ENCODE peak calls at places on chromosomes 3 and 15, in nine cellular contexts. Z is heart right ventricle; N is sigmoid colon; M is CD4-positive, alpha-beta T cell; T is endodermal cell; G is GM13976; R is epithelial cell of esophagus; X is OCI-LY7; L is nephron progenitor cell. K is an unnamed sample.

GRCh38 chr3:68876112-68876713 is 56.1 kb downstream of the TAFA4 start:
- DNase-seq in Z (peak), N (no peak), X (peak), T (no peak), M (peak), G (peak), R (peak), L (peak), K (peak)

GRCh38 chr3:165191476-165191875 is 4.7 kb downstream of the SLITRK3 start:
- DNase-seq in T (no peak), Z (no peak), L (no peak), R (no peak), N (no peak), G (no peak), M (no peak), X (no peak), K (no peak)

GRCh38 chr3:51975857-51976549 is 1.1 kb downstream of the ABHD14A start:
- DNase-seq in L (peak), T (peak), N (peak), X (peak), G (peak), M (no peak), Z (peak), R (no peak), K (no peak)

GRCh38 chr3:104988491-104988890 is 378.2 kb upstream of the ALCAM start:
- DNase-seq in R (peak), G (no peak), M (no peak), N (no peak), T (no peak), Z (no peak), X (no peak), L (no peak), K (no peak)

GRCh38 chr15:45863881-45864580 is 229.2 kb downstream of the SQOR start:
- DNase-seq in L (no peak), X (no peak), Z (no peak), N (no peak), G (no peak), R (peak), T (no peak), M (no peak), K (no peak)

GRCh38 chr15:28106294-28107110 is 7.4 kb upstream of the OCA2 start:
- DNase-seq in X (no peak), R (no peak), L (peak), N (peak), M (peak), G (no peak), T (peak), Z (no peak), K (peak)

GRCh38 chr15:31091531-31091930 is 10.0 kb downstream of the TRPM1 start:
- DNase-seq in T (no peak), M (no peak), X (no peak), R (no peak), N (no peak), L (no peak), G (no peak), Z (no peak), K (no peak)

GRCh38 chr3:29181149-29181780 is 99.6 kb upstream of the RBMS3 start:
- DNase-seq in L (no peak), G (no peak), T (no peak), M (no peak), X (no peak), R (no peak), N (no peak), Z (no peak), K (peak)

GRCh38 chr3:123799544-123800351 is 84.4 kb downstream of the MYLK start:
- DNase-seq in L (peak), M (no peak), T (no peak), R (peak), N (no peak), G (no peak), Z (no peak), X (no peak), K (no peak)

GRCh38 chr3:96959902-96960596 is 145.7 kb downstream of the EPHA6 start:
- DNase-seq in Z (no peak), G (no peak), X (no peak), M (no peak), L (no peak), T (no peak), N (no peak), R (peak), K (no peak)

GRCh38 chr3:69776926-69777581 is 37.8 kb downstream of the MITF start:
- DNase-seq in M (no peak), Z (no peak), T (no peak), X (no peak), G (no peak), L (no peak), R (no peak), N (no peak), K (no peak)

GRCh38 chr15:61575597-61575996 is 346.5 kb upstream of the RORA start:
- DNase-seq in L (no peak), Z (no peak), G (no peak), N (no peak), M (no peak), X (no peak), R (no peak), T (no peak), K (no peak)

GRCh38 chr3:178823140-178823539 is 248.5 kb downstream of the ZMAT3 start:
- DNase-seq in T (no peak), G (no peak), X (no peak), R (no peak), Z (peak), N (no peak), M (no peak), L (no peak), K (no peak)

GRCh38 chr3:136146981-136147729 is 49.0 kb downstream of the MSL2 start:
- DNase-seq in X (no peak), M (no peak), T (no peak), Z (no peak), G (no peak), L (no peak), R (no peak), N (no peak), K (no peak)

GRCh38 chr3:105904683-105905320 is 36.0 kb upstream of the CBLB start:
- DNase-seq in T (no peak), X (no peak), L (no peak), Z (no peak), N (no peak), R (no peak), M (no peak), G (no peak), K (no peak)

GRCh38 chr15:84598250-84598649 is 2.6 kb upstream of the ZSCAN2 start:
- DNase-seq in T (peak), Z (no peak), G (peak), N (no peak), X (peak), L (no peak), M (peak), R (peak), K (peak)

GRCh38 chr3:107727102-107727501 is 204.3 kb downstream of the BBX start:
- DNase-seq in G (no peak), M (no peak), X (no peak), Z (no peak), R (no peak), L (no peak), T (no peak), N (no peak), K (no peak)

GRCh38 chr3:99690761-99691369 is 52.5 kb downstream of the COL8A1 start:
- DNase-seq in L (no peak), Z (no peak), R (no peak), X (no peak), M (no peak), G (no peak), N (no peak), T (no peak), K (no peak)

GRCh38 chr3:112116777-112117186 is 16.3 kb downstream of the GCSAM start:
- DNase-seq in X (peak), R (no peak), N (no peak), M (no peak), Z (peak), G (no peak), L (no peak), T (no peak), K (no peak)

GRCh38 chr15:51181905-51182304 is 87.2 kb upstream of the TNFAIP8L3 start:
- DNase-seq in M (no peak), R (no peak), X (no peak), N (no peak), L (no peak), G (no peak), T (no peak), Z (no peak), K (no peak)

GRCh38 chr3:189773056-189773455 is 141.9 kb downstream of the TP63 start:
- DNase-seq in G (no peak), X (no peak), N (no peak), Z (no peak), L (no peak), R (no peak), M (no peak), T (no peak), K (no peak)

GRCh38 chr15:55457401-55458022 is 49.2 kb downstream of the PIERCE2 start:
- DNase-seq in N (no peak), L (no peak), R (no peak), Z (no peak), X (no peak), G (no peak), T (no peak), M (no peak), K (no peak)

GRCh38 chr3:113094514-113094913 is 103.7 kb downstream of the GTPBP8 start:
- DNase-seq in Z (no peak), G (no peak), T (no peak), N (no peak), M (no peak), R (no peak), X (no peak), L (peak), K (no peak)

GRCh38 chr3:63762180-63762579 is 56.9 kb upstream of the C3orf49 start:
- DNase-seq in M (no peak), L (no peak), Z (no peak), X (no peak), G (no peak), T (no peak), N (no peak), R (no peak), K (no peak)
- TF ChIP-seq CTCF in M (no peak), L (no peak), Z (no peak), X (no peak), G (no peak), T (no peak), N (no peak), R (no peak), K (no peak)

GRCh38 chr15:49606594-49606993 is 14.0 kb downstream of the FAM227B start:
- DNase-seq in R (no peak), M (no peak), G (no peak), T (no peak), L (no peak), Z (no peak), N (no peak), X (no peak), K (no peak)
- TF ChIP-seq CTCF in R (peak), M (no peak), G (no peak), T (peak), L (no peak), Z (no peak), N (no peak), X (no peak), K (no peak)

GRCh38 chr15:65835452-65835851 is 33.8 kb upstream of the RAB11A start:
- DNase-seq in G (no peak), T (no peak), Z (no peak), M (no peak), L (no peak), X (no peak), R (no peak), N (no peak), K (no peak)

GRCh38 chr15:65833501-65834220 is 35.6 kb upstream of the RAB11A start:
- DNase-seq in G (no peak), M (peak), T (no peak), X (no peak), Z (peak), N (no peak), R (no peak), L (no peak), K (no peak)

GRCh38 chr15:65834603-65835282 is 34.5 kb upstream of the RAB11A start:
- DNase-seq in M (no peak), N (no peak), T (no peak), X (no peak), G (no peak), Z (no peak), L (no peak), R (no peak), K (no peak)

GRCh38 chr15:65829150-65829764 is 37.2 kb upstream of the DENND4A start:
- DNase-seq in R (peak), T (peak), G (no peak), X (peak), L (no peak), Z (no peak), M (no peak), N (no peak), K (peak)

GRCh38 chr15:65832549-65833364 is 36.5 kb upstream of the RAB11A start:
- DNase-seq in Z (peak), G (no peak), M (peak), X (peak), T (peak), N (peak), L (peak), R (peak), K (peak)
- TF ChIP-seq CTCF in Z (no peak), G (no peak), M (no peak), X (no peak), T (peak), N (no peak), L (no peak), R (peak), K (no peak)

DNA sequence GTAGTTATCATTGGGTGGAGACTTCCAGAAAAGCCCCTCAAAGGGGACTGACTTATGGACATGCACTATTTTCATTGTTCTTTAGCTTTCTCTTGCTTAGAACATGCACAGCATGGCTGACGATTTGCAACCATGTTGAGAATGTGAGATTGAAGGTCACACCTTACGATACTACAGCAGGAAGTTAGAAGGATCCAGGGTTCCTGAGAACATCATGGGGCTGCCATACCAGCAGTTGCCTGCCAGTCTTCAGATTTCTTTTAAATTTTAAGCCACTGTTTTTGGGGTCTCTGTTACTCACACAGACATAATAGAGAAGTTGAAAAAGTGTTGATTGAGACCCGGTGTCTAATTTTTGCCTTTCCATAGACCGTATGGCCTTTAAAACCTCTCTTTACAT is 396.5 kb downstream of the MECOM start:
- DNase-seq in X (no peak), N (no peak), Z (no peak), M (no peak), R (no peak), G (no peak), T (no peak), L (no peak), K (no peak)
- TF ChIP-seq CTCF in X (no peak), N (no peak), Z (no peak), M (no peak), R (no peak), G (no peak), T (no peak), L (no peak), K (no peak)